ENCODE peak calls at places on chromosomes 12 and 14, in four cellular contexts. H, U, K and S are unnamed samples.

GRCh38 chr12:104201238-104202001 is 14.2 kb upstream of the TXNRD1 start:
- DNase-seq in H (no peak), U (peak; percentile 81), K (peak; percentile 52), S (peak; percentile 31)

GRCh38 chr12:8078400-8078799 is 3.7 kb upstream of the NECAP1 start:
- DNase-seq in H (no peak), U (peak; percentile 49), K (peak; percentile 68), S (peak; percentile 10)

GRCh38 chr12:51392556-51393237 is 1.5 kb upstream of the GALNT6 start:
- DNase-seq in H (peak; percentile 54), U (no peak), K (no peak), S (no peak)

GRCh38 chr12:31880340-31880739 is 78.9 kb upstream of the RESF1 start:
- DNase-seq in H (no peak), U (no peak), K (no peak), S (no peak)

GRCh38 chr14:104678346-104678745 is 11.1 kb upstream of the INF2 start:
- DNase-seq in H (no peak), U (no peak), K (no peak), S (no peak)

GRCh38 chr14:99838555-99839193 is 45.5 kb downstream of the EML1 start:
- DNase-seq in H (peak; percentile 66), U (no peak), K (no peak), S (no peak)

GRCh38 chr12:6774557-6775062 is 2.3 kb downstream of the LAG3 start:
- DNase-seq in H (no peak), U (no peak), K (no peak), S (no peak)

GRCh38 chr14:69812725-69813124 is 15.7 kb upstream of the SLC10A1 start:
- DNase-seq in H (no peak), U (peak; percentile 38), K (no peak), S (peak; percentile 33)

GRCh38 chr12:124480469-124481256 is 86.7 kb downstream of the NCOR2 start:
- DNase-seq in H (no peak), U (peak; percentile 23), K (no peak), S (no peak)

GRCh38 chr12:57429473-57430116 is 1.2 kb downstream of the R3HDM2 start:
- DNase-seq in H (no peak), U (no peak), K (no peak), S (no peak)

GRCh38 chr12:24821691-24822090 is 127.2 kb downstream of the BCAT1 start:
- DNase-seq in H (no peak), U (no peak), K (no peak), S (no peak)

GRCh38 chr12:91111366-91112321 is at the start of gene LUM:
- DNase-seq in H (no peak), U (peak; percentile 14), K (no peak), S (peak; percentile 8)

GRCh38 chr14:104395941-104396681 is 183.5 kb upstream of the C14orf180 start:
- DNase-seq in H (no peak), U (no peak), K (no peak), S (no peak)

GRCh38 chr14:32565256-32565655 is 236.2 kb downstream of the AKAP6 start:
- DNase-seq in H (no peak), U (no peak), K (no peak), S (no peak)

GRCh38 chr14:87896393-87897380 is 96.3 kb downstream of the GALC start:
- DNase-seq in H (peak; percentile 38), U (peak; percentile 62), K (no peak), S (peak; percentile 8)

GRCh38 chr12:69007166-69007857 is 74.3 kb upstream of the CPM start:
- DNase-seq in H (no peak), U (peak; percentile 35), K (no peak), S (no peak)

GRCh38 chr12:76714415-76714814 is 49.5 kb upstream of the ZDHHC17 start:
- DNase-seq in H (no peak), U (no peak), K (no peak), S (no peak)

GRCh38 chr14:60738843-60739508 is 4.4 kb downstream of the MNAT1 start:
- DNase-seq in H (no peak), U (peak; percentile 38), K (no peak), S (no peak)

GRCh38 chr12:32051511-32052299 is 54.9 kb upstream of the BICD1 start:
- DNase-seq in H (no peak), U (peak; percentile 61), K (no peak), S (no peak)

GRCh38 chr14:77222546-77223225 is 41.1 kb downstream of the TMEM63C start:
- DNase-seq in H (no peak), U (no peak), K (no peak), S (no peak)

GRCh38 chr12:124653169-124653931 is 85.9 kb upstream of the NCOR2 start:
- DNase-seq in H (no peak), U (no peak), K (no peak), S (no peak)

GRCh38 chr12:123131879-123132402 is 18.9 kb downstream of the PITPNM2 start:
- DNase-seq in H (no peak), U (no peak), K (no peak), S (no peak)

GRCh38 chr14:68664225-68664681 is 128.6 kb downstream of the ZFP36L1 start:
- DNase-seq in H (no peak), U (no peak), K (no peak), S (no peak)